ENCODE peak calls at places on chromosome 7, in six cellular contexts. C is H1, F is GM12878, Y is GM12891, O is HepG2, D is K562. P is an unnamed sample.

GRCh38 chr7:122532406-122533269 is 166.3 kb downstream of the RNF133 start:
- DNase-seq in C (no peak), F (no peak), Y (no peak), O (peak), D (no peak), P (no peak)

GRCh38 chr7:12323415-12323814 is 80.2 kb downstream of the VWDE start:
- DNase-seq in C (no peak), F (no peak), Y (no peak), O (no peak), D (no peak), P (no peak)

GRCh38 chr7:149196151-149196704 is 882 bp downstream of the ZNF282 start:
- DNase-seq in C (no peak), F (no peak), Y (no peak), O (no peak), D (peak), P (no peak)

GRCh38 chr7:84857336-84857735 is 329.5 kb downstream of the SEMA3D start:
- DNase-seq in C (no peak), F (no peak), Y (no peak), O (no peak), D (no peak), P (no peak)

GRCh38 chr7:816751-817671 is 15.3 kb upstream of the SUN1 start:
- DNase-seq in C (peak), F (no peak), Y (no peak), O (no peak), D (peak), P (peak)

GRCh38 chr7:80740778-80741545 is 102.5 kb downstream of the CD36 start:
- DNase-seq in C (no peak), F (no peak), Y (no peak), O (no peak), D (no peak), P (no peak)

GRCh38 chr7:151045967-151046366 is 2.4 kb upstream of the ASIC3 start:
- DNase-seq in C (no peak), F (no peak), Y (no peak), O (no peak), D (no peak), P (no peak)

GRCh38 chr7:63925626-63926460 is 72.8 kb upstream of the ZNF722 start:
- DNase-seq in C (no peak), F (no peak), Y (no peak), O (no peak), D (peak), P (no peak)

GRCh38 chr7:1253591-1254207 is 21.0 kb downstream of the UNCX start:
- DNase-seq in C (no peak), F (no peak), Y (no peak), O (no peak), D (no peak), P (no peak)

GRCh38 chr7:151631149-151631967 is 111.7 kb upstream of the RHEB start:
- DNase-seq in C (no peak), F (peak), Y (no peak), O (no peak), D (peak), P (no peak)

GRCh38 chr7:985915-986741 is 3.1 kb downstream of the CYP2W1 start:
- DNase-seq in C (no peak), F (no peak), Y (no peak), O (no peak), D (peak), P (no peak)

GRCh38 chr7:159237022-159237421 is 92.4 kb upstream of the VIPR2 start:
- DNase-seq in C (no peak), F (no peak), Y (no peak), O (no peak), D (no peak), P (no peak)

GRCh38 chr7:123770378-123770777 is 21.6 kb upstream of the WASL start:
- DNase-seq in C (no peak), F (no peak), Y (peak), O (peak), D (no peak), P (no peak)

GRCh38 chr7:20786049-20786412 is 655 bp downstream of the SP8 start:
- DNase-seq in C (no peak), F (no peak), Y (no peak), O (no peak), D (no peak), P (no peak)

GRCh38 chr7:18290865-18291264 is 204.7 kb upstream of the HDAC9 start:
- DNase-seq in C (no peak), F (no peak), Y (no peak), O (no peak), D (no peak), P (no peak)

GRCh38 chr7:4836206-4836661 is 25.6 kb downstream of the PAPOLB start:
- DNase-seq in C (no peak), F (no peak), Y (no peak), O (no peak), D (no peak), P (no peak)

GRCh38 chr7:46220066-46220630 is 299.1 kb upstream of the IGFBP3 start:
- DNase-seq in C (peak), F (no peak), Y (no peak), O (no peak), D (no peak), P (no peak)

GRCh38 chr7:150966002-150966401 is 12.1 kb downstream of the KCNH2 start:
- DNase-seq in C (no peak), F (no peak), Y (no peak), O (peak), D (peak), P (no peak)

GRCh38 chr7:69910150-69910549 is 311.9 kb downstream of the AUTS2 start:
- DNase-seq in C (no peak), F (no peak), Y (no peak), O (no peak), D (no peak), P (no peak)

GRCh38 chr7:129225206-129225930 is 538 bp downstream of the AHCYL2 start:
- DNase-seq in C (peak), F (no peak), Y (no peak), O (peak), D (peak), P (no peak)

GRCh38 chr7:157043745-157044144 is 33.3 kb upstream of the MNX1 start:
- DNase-seq in C (no peak), F (no peak), Y (no peak), O (no peak), D (no peak), P (no peak)

GRCh38 chr7:123748171-123748733 is 551 bp downstream of the WASL start:
- DNase-seq in C (peak), F (no peak), Y (peak), O (no peak), D (peak), P (no peak)

GRCh38 chr7:149355390-149356048 is 93.5 kb downstream of the ZNF783 start:
- DNase-seq in C (peak), F (no peak), Y (no peak), O (peak), D (peak), P (no peak)

GRCh38 chr7:140308060-140308459 is 90.3 kb downstream of the SLC37A3 start:
- DNase-seq in C (no peak), F (no peak), Y (no peak), O (no peak), D (no peak), P (no peak)

DNA sequence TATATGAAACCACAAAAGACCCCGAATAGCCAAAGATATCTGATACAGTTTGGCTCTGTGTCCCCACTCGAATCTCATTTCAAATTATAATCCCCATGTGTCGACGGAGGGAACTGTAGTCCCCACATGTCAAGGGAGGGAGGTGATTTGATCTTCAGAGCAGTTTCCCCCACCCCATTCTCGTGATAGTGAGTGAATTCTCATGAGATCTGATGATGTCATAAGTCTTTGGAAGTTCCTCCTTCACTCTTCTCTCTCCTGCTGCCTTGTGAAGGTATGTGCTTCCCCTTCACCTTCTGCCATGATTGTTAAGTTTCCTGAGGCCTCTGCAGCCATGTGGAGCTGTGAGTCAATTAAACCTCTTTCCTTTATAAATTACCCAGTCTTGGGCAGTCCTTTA is 13.0 kb downstream of the ELAPOR2 start:
- DNase-seq in C (no peak), F (no peak), Y (no peak), O (no peak), D (no peak), P (no peak)
- TF ChIP-seq POLR2AphosphoS5 in C (no peak), F (no peak), Y (no peak), O (no peak), D (no peak), P (no peak)

GRCh38 chr7:43824963-43825362 is 44.4 kb downstream of the MRPS24 start:
- DNase-seq in C (no peak), F (no peak), Y (no peak), O (no peak), D (no peak), P (no peak)
- TF ChIP-seq TAF1 in C (no peak), F (no peak), Y (no peak), O (no peak), D (no peak), P (no peak)

DNA sequence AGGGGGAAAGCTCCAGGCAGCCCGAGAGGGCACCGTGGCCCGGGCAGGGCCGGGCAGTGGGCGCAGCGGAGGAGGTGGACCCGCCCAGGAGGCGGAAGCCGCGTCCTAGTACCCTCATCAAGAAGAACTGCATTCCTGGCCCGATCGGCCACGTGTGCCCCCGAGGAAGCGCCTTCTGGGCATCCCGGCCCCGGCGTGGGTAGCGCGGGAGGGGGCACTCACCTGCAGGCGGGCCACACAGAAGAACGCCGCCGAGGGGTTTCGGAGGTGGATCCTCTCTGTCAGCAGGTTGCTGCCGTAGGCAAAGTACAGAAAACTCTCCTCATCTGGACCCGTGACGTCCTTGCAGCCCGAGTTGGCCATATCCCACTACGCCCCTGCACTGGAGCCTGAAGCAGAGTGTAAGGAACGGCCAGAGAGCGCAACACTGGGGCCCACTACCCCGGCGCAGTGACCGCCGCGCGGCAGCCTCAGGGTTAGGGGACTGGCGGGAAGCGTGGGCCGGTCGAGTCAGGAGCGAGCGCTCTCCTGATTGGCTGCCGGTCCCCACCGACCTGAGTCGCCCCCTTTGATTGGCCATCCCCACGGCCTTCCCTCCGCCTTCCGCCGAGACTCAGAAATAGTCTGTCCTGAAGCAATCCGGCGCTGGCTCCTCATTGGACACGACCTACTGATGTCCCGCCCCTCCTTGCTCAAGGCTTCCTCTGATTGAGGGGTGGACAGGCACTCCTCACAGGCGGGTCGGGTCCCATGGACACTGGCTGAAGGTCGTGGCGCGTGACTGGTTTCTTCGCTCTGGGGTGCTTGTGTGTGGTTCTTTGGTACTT is at the start of gene GGCT:
- DNase-seq in C (peak), F (peak), Y (peak), O (peak), D (peak), P (peak)
- TF ChIP-seq POLR2A in C (peak), F (peak), Y (peak), O (peak), D (peak), P (peak)

GRCh38 chr7:33794959-33795358 is 110.4 kb upstream of the BMPER start:
- DNase-seq in C (no peak), F (no peak), Y (no peak), O (no peak), D (no peak), P (no peak)
- TF ChIP-seq POLR2AphosphoS5 in C (no peak), F (no peak), Y (no peak), O (no peak), D (no peak), P (no peak)

GRCh38 chr7:100837099-100837836 is 9.9 kb upstream of the EPHB4 start:
- DNase-seq in C (peak), F (peak), Y (peak), O (no peak), D (peak), P (peak)
- TF ChIP-seq TAF1 in C (peak), F (no peak), Y (peak), O (no peak), D (peak), P (peak)

GRCh38 chr7:142772051-142772450 is 1.3 kb downstream of the PRSS2 start:
- DNase-seq in C (no peak), F (no peak), Y (no peak), O (no peak), D (no peak), P (no peak)
- TF ChIP-seq POLR2A in C (no peak), F (no peak), Y (no peak), O (no peak), D (no peak), P (no peak)